ENCODE peak calls at places on chromosomes 6 and 20, in seven cellular contexts. V, R, C, P, Z, B and X are unnamed samples. For H3K27me3, the result is how much of the 10 kb centered on the place peaks cover.

GRCh38 chr6:1498491-1499113 is 109.2 kb downstream of the FOXF2 start:
- DNase-seq in V (no peak), R (no peak), C (no peak), P (no peak), Z (peak), B (no peak), X (no peak)

GRCh38 chr6:157630463-157631080 is 192.5 kb upstream of the SNX9 start:
- DNase-seq in V (no peak), R (no peak), C (no peak), P (no peak), Z (no peak), B (no peak), X (no peak)

GRCh38 chr20:25191051-25191450 is 4.5 kb upstream of the ENTPD6 start:
- DNase-seq in V (no peak), R (peak), C (no peak), P (no peak), Z (no peak), B (no peak), X (no peak)

GRCh38 chr6:155188707-155189496 is 74.9 kb upstream of the CLDN20 start:
- DNase-seq in V (no peak), R (no peak), C (no peak), P (no peak), Z (no peak), B (no peak), X (peak)

GRCh38 chr6:167441653-167442644 is 117.1 kb downstream of the TTLL2 start:
- DNase-seq in V (no peak), R (no peak), C (peak), P (no peak), Z (no peak), B (no peak), X (no peak)

GRCh38 chr6:37739618-37740017 is 41.9 kb upstream of the MDGA1 start:
- DNase-seq in V (no peak), R (no peak), C (no peak), P (no peak), Z (no peak), B (no peak), X (no peak)

GRCh38 chr20:24096256-24096655 is 107.7 kb upstream of the GGTLC1 start:
- DNase-seq in V (no peak), R (no peak), C (no peak), P (no peak), Z (peak), B (no peak), X (no peak)

GRCh38 chr20:32522525-32522774 is 62.7 kb downstream of the NOL4L start:
- DNase-seq in V (no peak), R (no peak), C (no peak), P (peak), Z (no peak), B (peak), X (no peak)

GRCh38 chr6:87772597-87773530 is 70.8 kb upstream of the AKIRIN2 start:
- DNase-seq in V (no peak), R (no peak), C (no peak), P (no peak), Z (no peak), B (no peak), X (no peak)

GRCh38 chr6:38459291-38459690 is 180.4 kb downstream of the BTBD9 start:
- DNase-seq in V (no peak), R (no peak), C (no peak), P (no peak), Z (no peak), B (no peak), X (no peak)

GRCh38 chr6:24831771-24832718 is 33.3 kb upstream of the ARMH2 start:
- DNase-seq in V (no peak), R (no peak), C (no peak), P (no peak), Z (no peak), B (no peak), X (no peak)

GRCh38 chr6:37141291-37142046 is 28.5 kb upstream of the PIM1 start:
- DNase-seq in V (no peak), R (no peak), C (no peak), P (no peak), Z (peak), B (peak), X (no peak)

GRCh38 chr6:79872986-79873385 is 74.4 kb downstream of the ELOVL4 start:
- DNase-seq in V (no peak), R (no peak), C (no peak), P (no peak), Z (no peak), B (no peak), X (peak)

GRCh38 chr6:137968468-137968804 is 101.4 kb downstream of the TNFAIP3 start:
- DNase-seq in V (no peak), R (no peak), C (no peak), P (no peak), Z (no peak), B (no peak), X (no peak)

GRCh38 chr6:151490996-151491395 is 2.8 kb upstream of the CCDC170 start:
- DNase-seq in V (no peak), R (no peak), C (no peak), P (no peak), Z (no peak), B (no peak), X (no peak)

GRCh38 chr20:41074441-41074840 is 45.8 kb downstream of the TOP1 start:
- DNase-seq in V (no peak), R (no peak), C (no peak), P (no peak), Z (no peak), B (no peak), X (no peak)

GRCh38 chr6:107443066-107443903 is 16.1 kb downstream of the PDSS2 start:
- DNase-seq in V (no peak), R (no peak), C (no peak), P (no peak), Z (no peak), B (no peak), X (no peak)

GRCh38 chr6:34810936-34811632 is 19.2 kb downstream of the BLTP3A start:
- DNase-seq in V (peak), R (no peak), C (no peak), P (no peak), Z (no peak), B (no peak), X (peak)

GRCh38 chr20:46117704-46118467 is at the start of gene CD40:
- DNase-seq in V (peak), R (peak), C (peak), P (peak), Z (no peak), B (peak), X (no peak)

GRCh38 chr6:147641511-147641910 is 133.0 kb downstream of the SAMD5 start:
- DNase-seq in V (no peak), R (no peak), C (no peak), P (no peak), Z (no peak), B (no peak), X (no peak)

GRCh38 chr6:104118274-104118673 is 741.4 kb downstream of the HACE1 start:
- DNase-seq in V (peak), R (no peak), C (no peak), P (no peak), Z (no peak), B (no peak), X (peak)

GRCh38 chr20:53943522-53944291 is 126.7 kb downstream of the BCAS1 start:
- DNase-seq in V (no peak), R (no peak), C (peak), P (no peak), Z (no peak), B (no peak), X (no peak)

GRCh38 chr20:3753098-3753497 is 14.5 kb downstream of the ADISSP start:
- DNase-seq in V (peak), R (no peak), C (no peak), P (peak), Z (peak), B (no peak), X (peak)

GRCh38 chr6:32843979-32844838 is at the start of gene PSMB8:
- DNase-seq in V (peak), R (peak), C (peak), P (peak), Z (peak), B (peak), X (peak)
- H3K27me3 ChIP-seq in V (under half), R (under half), C (under half), P (under half), Z (under half), B (under half), X (under half)

DNA sequence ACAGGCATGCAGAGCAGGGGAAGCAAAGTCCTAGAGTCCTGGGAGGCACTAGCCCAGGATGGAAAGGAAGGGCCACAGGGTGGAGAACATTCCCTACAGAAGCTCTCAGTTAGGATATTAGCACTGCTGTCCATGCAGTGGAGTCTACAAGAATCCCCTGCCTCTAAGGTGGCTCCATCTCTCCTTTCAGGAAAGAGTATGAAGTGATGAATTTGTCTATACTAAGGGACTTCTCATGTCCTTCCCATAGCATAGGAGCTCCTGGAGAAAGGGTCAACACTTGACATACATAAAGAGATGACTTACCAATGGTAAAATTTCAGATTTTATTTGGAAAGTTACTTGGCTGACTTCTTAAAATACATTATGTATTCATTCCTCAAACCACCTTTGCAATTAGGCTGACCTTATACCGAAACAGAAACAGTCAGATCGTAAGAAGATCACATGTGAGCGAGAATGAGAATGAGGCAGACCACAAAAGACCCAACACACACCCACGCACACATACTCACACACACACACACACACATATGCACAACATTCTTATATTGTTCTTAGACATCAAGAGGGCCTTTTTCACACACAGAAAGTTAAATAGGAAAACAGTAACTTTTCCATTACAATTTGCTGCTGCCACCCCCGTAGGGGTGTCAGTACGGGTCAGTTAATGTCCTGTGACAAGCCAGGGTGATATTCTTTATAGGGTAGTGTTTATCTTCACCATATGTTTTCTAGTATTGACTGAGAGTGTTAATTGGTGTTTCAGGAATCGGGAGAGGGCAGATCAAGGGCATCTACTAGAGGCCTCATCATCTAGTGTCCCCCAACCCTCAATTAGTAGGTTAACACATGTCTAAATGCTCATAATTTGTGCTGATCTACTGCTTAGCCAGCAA is 159.4 kb downstream of the FAXC start:
- DNase-seq in V (no peak), R (no peak), C (no peak), P (no peak), Z (no peak), B (no peak), X (no peak)
- H3K27me3 ChIP-seq in V (under half), R (under half), C (under half), P (under half), Z (under half), B (under half), X (under half)

DNA sequence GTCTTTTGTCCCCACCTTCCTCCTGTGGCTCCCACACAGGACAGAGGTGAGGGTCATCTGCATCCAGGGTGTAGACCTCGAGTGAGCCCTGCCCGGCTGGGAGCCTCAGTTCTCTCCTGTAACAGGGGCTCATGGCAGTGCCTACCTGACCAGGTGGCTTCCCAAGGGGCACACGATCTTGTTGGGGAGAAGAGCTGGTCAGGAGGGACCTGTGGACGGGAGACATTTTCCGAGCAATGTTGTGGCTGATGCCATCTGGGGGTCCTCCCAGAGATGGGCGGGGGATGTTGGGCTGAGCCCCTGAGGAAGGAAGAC is 51.9 kb downstream of the CEBPB start:
- DNase-seq in V (no peak), R (no peak), C (no peak), P (no peak), Z (no peak), B (no peak), X (no peak)
- H3K27me3 ChIP-seq in V (under half), R (under half), C (under half), P (under half), Z (under half), B (under half), X (under half)

GRCh38 chr20:37961016-37961415 is 58.1 kb downstream of the VSTM2L start:
- DNase-seq in V (no peak), R (no peak), C (no peak), P (no peak), Z (no peak), B (no peak), X (no peak)
- H3K27me3 ChIP-seq in V (under half), R (under half), C (under half), P (under half), Z (under half), B (under half), X (half or more)

GRCh38 chr20:62991196-62991807 is 15.5 kb downstream of the BHLHE23 start:
- DNase-seq in V (no peak), R (no peak), C (no peak), P (no peak), Z (no peak), B (no peak), X (no peak)

GRCh38 chr20:62989201-62989601 is 17.6 kb downstream of the BHLHE23 start:
- DNase-seq in V (no peak), R (no peak), C (no peak), P (no peak), Z (no peak), B (no peak), X (no peak)

GRCh38 chr20:62993856-62994494 is 12.8 kb downstream of the BHLHE23 start:
- DNase-seq in V (no peak), R (no peak), C (no peak), P (no peak), Z (peak), B (no peak), X (no peak)

GRCh38 chr20:62990306-62990825 is 16.4 kb downstream of the BHLHE23 start:
- DNase-seq in V (no peak), R (no peak), C (no peak), P (no peak), Z (no peak), B (no peak), X (no peak)

DNA sequence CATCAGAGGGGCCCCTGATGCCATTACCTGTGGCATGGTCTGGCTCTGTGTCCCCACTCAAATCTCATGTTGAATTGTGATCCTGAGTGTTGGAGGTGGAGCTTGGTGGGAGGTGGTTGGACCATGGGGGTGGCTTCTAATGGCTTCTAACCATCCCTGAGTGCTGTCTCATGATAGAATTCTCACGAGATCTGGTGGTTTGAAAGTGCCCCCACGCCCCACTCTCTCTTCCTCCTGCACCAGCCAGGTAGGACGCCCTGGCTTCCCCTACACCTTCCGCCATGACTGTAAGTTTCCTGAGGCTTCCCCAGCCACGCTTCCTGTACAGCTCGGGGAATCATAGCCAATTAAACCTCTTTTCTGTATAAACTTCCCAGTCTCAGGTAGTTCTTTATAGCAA is 14.9 kb downstream of the BHLHE23 start:
- DNase-seq in V (no peak), R (no peak), C (no peak), P (no peak), Z (no peak), B (no peak), X (no peak)
- H3K27me3 ChIP-seq in V (under half), R (half or more), C (half or more), P (under half), Z (under half), B (under half), X (under half)